ENCODE peak calls at places on chromosomes 6 and 20, in ten cellular contexts. F is CD8-positive, alpha-beta T cell; L is naive thymus-derived CD4-positive, alpha-beta T cell; Q is small intestine; S is sigmoid colon; P is upper lobe of right lung; G is PC-3; R is CD4-positive, alpha-beta memory T cell; D is CD4-positive, CD25-positive, alpha-beta regulatory T cell; V is brain microvascular endothelial cell. Z is an unnamed sample. For H3K36me3, the result is how much of the 10 kb centered on the place peaks cover.

GRCh38 chr6:56497691-56498090 is 145.0 kb downstream of the DST start:
- DNase-seq in F (no peak), L (no peak), Q (no peak), S (no peak), P (no peak), G (no peak), R (no peak), D (no peak), V (no peak), Z (no peak)

GRCh38 chr6:41878246-41878645 is 16.9 kb downstream of the USP49 start:
- DNase-seq in F (no peak), L (no peak), Q (no peak), S (no peak), P (no peak), G (peak), R (no peak), D (no peak), V (peak), Z (no peak)

GRCh38 chr20:152131-152530 is 5.1 kb upstream of the DEFB127 start:
- DNase-seq in F (no peak), L (no peak), Q (no peak), S (no peak), P (no peak), G (no peak), R (no peak), D (no peak), V (no peak), Z (no peak)

GRCh38 chr6:31270788-31271640 is 878 bp downstream of the HLA-C start:
- DNase-seq in F (peak), L (peak), Q (peak), S (peak), P (peak), G (peak), R (peak), D (peak), V (peak), Z (no peak)

GRCh38 chr20:59802018-59802417 is 131.4 kb downstream of the SYCP2 start:
- DNase-seq in F (no peak), L (no peak), Q (no peak), S (no peak), P (no peak), G (no peak), R (no peak), D (no peak), V (no peak), Z (no peak)

GRCh38 chr20:10610266-10610665 is 63.5 kb downstream of the JAG1 start:
- DNase-seq in F (no peak), L (no peak), Q (no peak), S (no peak), P (no peak), G (no peak), R (no peak), D (no peak), V (no peak), Z (no peak)

GRCh38 chr6:37554480-37554819 is 54.8 kb upstream of the CCDC167 start:
- DNase-seq in F (no peak), L (no peak), Q (no peak), S (no peak), P (no peak), G (peak), R (no peak), D (no peak), V (peak), Z (no peak)

GRCh38 chr6:13992417-13993055 is 67.8 kb downstream of the RNF182 start:
- DNase-seq in F (no peak), L (no peak), Q (no peak), S (no peak), P (no peak), G (peak), R (no peak), D (no peak), V (peak), Z (no peak)

GRCh38 chr6:139540276-139540675 is 165.8 kb upstream of the CITED2 start:
- DNase-seq in F (peak), L (no peak), Q (peak), S (no peak), P (no peak), G (peak), R (peak), D (peak), V (peak), Z (no peak)

GRCh38 chr6:139256087-139256486 is 35.7 kb downstream of the TXLNB start:
- DNase-seq in F (no peak), L (no peak), Q (no peak), S (no peak), P (no peak), G (no peak), R (no peak), D (no peak), V (peak), Z (no peak)

DNA sequence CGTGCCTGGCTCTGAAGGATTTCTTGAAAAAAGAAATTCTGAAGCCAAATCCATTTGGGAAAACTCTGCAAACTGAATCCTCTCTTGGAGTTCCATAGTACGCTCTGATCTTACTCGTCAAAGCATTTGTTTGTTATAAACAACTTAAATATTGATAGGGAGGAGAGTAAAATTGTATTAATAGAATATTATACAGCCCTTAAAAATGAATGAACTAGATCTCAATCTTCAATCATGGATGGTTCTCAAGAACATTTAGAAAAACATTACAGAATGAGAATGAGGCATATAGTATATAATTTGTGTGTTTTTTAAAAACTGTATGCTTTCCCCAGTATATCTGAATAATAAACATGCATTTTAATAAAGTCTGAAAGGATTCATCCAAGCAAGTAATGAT is 24.8 kb downstream of the KCTD20 start:
- DNase-seq in F (no peak), L (no peak), Q (no peak), S (no peak), P (no peak), G (no peak), R (no peak), D (no peak), V (no peak), Z (no peak)
- H3K36me3 ChIP-seq in F (under half), L (under half), Q (under half), S (under half), P (under half), G (under half), R (under half), D (under half), V (under half), Z (under half)

GRCh38 chr20:49156481-49156880 is 31.7 kb downstream of the STAU1 start:
- DNase-seq in F (no peak), L (no peak), Q (no peak), S (no peak), P (no peak), G (no peak), R (no peak), D (no peak), V (no peak), Z (no peak)
- H3K36me3 ChIP-seq in F (under half), L (under half), Q (under half), S (under half), P (under half), G (under half), R (under half), D (under half), V (under half), Z (under half)

DNA sequence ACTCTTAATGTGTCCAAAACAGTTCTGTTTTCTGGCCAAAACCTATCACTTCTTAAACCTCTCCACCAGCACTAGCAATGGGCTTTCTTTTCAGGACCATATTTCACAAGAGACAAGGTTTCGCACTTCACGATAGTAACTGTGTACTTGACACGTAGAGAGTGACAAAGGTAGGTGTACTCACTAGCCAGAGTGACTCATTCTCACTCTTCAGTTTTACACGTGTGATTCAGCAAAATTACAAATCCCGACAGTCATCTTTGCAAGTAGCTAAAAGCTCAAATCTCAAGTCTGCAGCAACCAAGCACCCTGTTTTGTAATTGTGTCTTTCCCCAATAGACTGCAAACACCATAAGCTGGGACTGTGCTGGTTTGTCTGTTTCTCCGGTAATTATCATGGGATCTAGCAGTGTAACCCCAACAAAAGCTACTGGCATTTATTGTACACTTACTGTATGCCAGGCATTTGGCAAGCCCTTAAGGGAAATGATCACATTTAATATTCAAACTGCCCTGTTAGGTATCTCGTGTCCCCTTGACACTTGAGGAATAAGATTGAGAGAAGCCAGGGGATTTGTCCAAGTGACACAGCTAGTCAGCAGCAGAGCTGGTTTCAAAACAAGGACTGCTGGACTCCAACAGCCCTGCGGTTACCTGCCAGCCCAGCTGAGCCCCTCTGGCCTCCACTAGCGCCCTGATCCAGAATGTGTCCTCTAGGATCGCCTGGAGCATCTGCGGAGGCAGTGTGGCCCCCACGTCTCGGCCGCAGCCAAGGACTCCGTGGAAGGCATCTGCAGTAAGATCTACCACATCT is 9.9 kb downstream of the PCIF1 start:
- DNase-seq in F (no peak), L (no peak), Q (no peak), S (no peak), P (no peak), G (peak), R (no peak), D (peak), V (no peak), Z (no peak)
- H3K36me3 ChIP-seq in F (half or more), L (half or more), Q (under half), S (half or more), P (half or more), G (half or more), R (half or more), D (half or more), V (half or more), Z (half or more)

GRCh38 chr6:161115468-161115867 is 123.9 kb downstream of the MAP3K4 start:
- DNase-seq in F (no peak), L (no peak), Q (no peak), S (no peak), P (no peak), G (no peak), R (no peak), D (no peak), V (no peak), Z (no peak)

GRCh38 chr6:161117329-161117707 is 125.7 kb downstream of the MAP3K4 start:
- DNase-seq in F (no peak), L (no peak), Q (no peak), S (no peak), P (no peak), G (no peak), R (no peak), D (no peak), V (no peak), Z (no peak)

GRCh38 chr6:161116554-161117328 is 125.2 kb downstream of the MAP3K4 start:
- DNase-seq in F (no peak), L (no peak), Q (no peak), S (no peak), P (no peak), G (no peak), R (no peak), D (no peak), V (no peak), Z (no peak)

GRCh38 chr6:161117942-161118341 is 126.4 kb downstream of the MAP3K4 start:
- DNase-seq in F (no peak), L (no peak), Q (no peak), S (no peak), P (no peak), G (no peak), R (no peak), D (no peak), V (no peak), Z (no peak)
- H3K36me3 ChIP-seq in F (under half), L (half or more), Q (under half), S (half or more), P (half or more), G (under half), R (under half), D (half or more), V (under half), Z (under half)

GRCh38 chr20:62289898-62290297 is 12.9 kb upstream of the ADRM1 start:
- DNase-seq in F (no peak), L (no peak), Q (no peak), S (no peak), P (no peak), G (no peak), R (no peak), D (no peak), V (no peak), Z (no peak)

GRCh38 chr20:62292115-62292514 is 10.7 kb upstream of the ADRM1 start:
- DNase-seq in F (no peak), L (no peak), Q (no peak), S (no peak), P (no peak), G (no peak), R (peak), D (peak), V (no peak), Z (no peak)

GRCh38 chr20:62289131-62289530 is 13.7 kb upstream of the ADRM1 start:
- DNase-seq in F (no peak), L (no peak), Q (no peak), S (no peak), P (no peak), G (no peak), R (no peak), D (no peak), V (no peak), Z (no peak)

GRCh38 chr20:62293111-62293784 is 9.5 kb upstream of the ADRM1 start:
- DNase-seq in F (no peak), L (no peak), Q (no peak), S (no peak), P (no peak), G (no peak), R (no peak), D (no peak), V (no peak), Z (no peak)

GRCh38 chr20:62291251-62292066 is 11.3 kb upstream of the ADRM1 start:
- DNase-seq in F (no peak), L (no peak), Q (no peak), S (no peak), P (no peak), G (no peak), R (no peak), D (no peak), V (no peak), Z (no peak)
- H3K36me3 ChIP-seq in F (under half), L (half or more), Q (under half), S (half or more), P (half or more), G (under half), R (under half), D (under half), V (under half), Z (under half)

GRCh38 chr20:36784900-36785299 is 11.3 kb upstream of the DSN1 start:
- DNase-seq in F (no peak), L (no peak), Q (no peak), S (peak), P (no peak), G (no peak), R (no peak), D (no peak), V (no peak), Z (no peak)
- H3K36me3 ChIP-seq in F (under half), L (under half), Q (under half), S (under half), P (under half), G (under half), R (under half), D (under half), V (under half), Z (under half)

GRCh38 chr20:51004781-51005180 is 18.1 kb downstream of the KCNG1 start:
- DNase-seq in F (no peak), L (no peak), Q (no peak), S (no peak), P (no peak), G (no peak), R (no peak), D (no peak), V (no peak), Z (no peak)

GRCh38 chr20:51002633-51003032 is 20.3 kb downstream of the KCNG1 start:
- DNase-seq in F (no peak), L (no peak), Q (no peak), S (no peak), P (no peak), G (no peak), R (no peak), D (no peak), V (no peak), Z (no peak)

GRCh38 chr20:51005214-51005613 is 17.7 kb downstream of the KCNG1 start:
- DNase-seq in F (no peak), L (no peak), Q (no peak), S (no peak), P (no peak), G (no peak), R (no peak), D (no peak), V (no peak), Z (no peak)

GRCh38 chr20:51003776-51004175 is 19.1 kb downstream of the KCNG1 start:
- DNase-seq in F (no peak), L (no peak), Q (no peak), S (no peak), P (no peak), G (no peak), R (no peak), D (no peak), V (no peak), Z (no peak)

DNA sequence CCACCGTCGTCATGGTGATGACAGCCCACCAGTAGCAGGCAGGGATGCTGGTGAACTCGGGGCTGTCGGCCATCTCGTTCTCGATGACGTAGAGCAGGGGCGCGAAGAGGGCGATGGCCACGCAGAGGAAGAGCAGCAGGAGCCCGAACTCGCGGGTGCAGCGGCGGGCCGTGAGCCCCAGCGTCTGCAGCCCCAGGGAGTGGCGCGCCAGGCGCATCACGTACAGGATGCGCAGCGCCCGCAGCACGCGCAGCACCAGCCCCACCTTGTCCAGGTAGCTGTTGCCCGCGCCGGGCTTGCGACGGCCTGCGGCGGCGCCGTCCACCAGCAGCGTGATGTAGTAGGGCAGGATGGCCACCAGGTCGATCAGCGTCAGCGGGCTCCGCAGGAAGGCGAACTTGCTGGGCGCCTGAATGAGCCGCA is 18.6 kb downstream of the KCNG1 start:
- DNase-seq in F (no peak), L (no peak), Q (no peak), S (no peak), P (no peak), G (no peak), R (no peak), D (no peak), V (no peak), Z (no peak)
- H3K36me3 ChIP-seq in F (under half), L (under half), Q (under half), S (under half), P (under half), G (under half), R (under half), D (under half), V (half or more), Z (under half)

Z was measured in iPS DF 6.9.